ENCODE peak calls at places on chromosome 22, in nine cellular contexts. C is astrocyte, R is ovary, N is stomach, X is PC-3, Y is lung, F is adipocyte, V is Peyer's patch, W is fibroblast of lung. Q is an unnamed sample. For H3K9me3, the result is how much of the 10 kb centered on the place peaks cover.

GRCh38 chr22:28716686-28717085 is 24.9 kb downstream of the CHEK2 start:
- DNase-seq in C (peak), R (no peak), N (no peak), X (no peak), Y (no peak), F (peak), V (no peak), W (peak), Q (no peak)

GRCh38 chr22:50236731-50237409 is 8.0 kb downstream of the TUBGCP6 start:
- DNase-seq in C (no peak), R (no peak), N (no peak), X (peak), Y (no peak), F (peak), V (no peak), W (no peak), Q (no peak)

GRCh38 chr22:38021201-38021600 is 36.0 kb upstream of the PICK1 start:
- DNase-seq in C (no peak), R (no peak), N (no peak), X (no peak), Y (no peak), F (no peak), V (no peak), W (no peak), Q (no peak)

GRCh38 chr22:42299586-42300285 is 29.3 kb upstream of the TCF20 start:
- DNase-seq in C (no peak), R (no peak), N (peak), X (no peak), Y (no peak), F (no peak), V (peak), W (no peak), Q (peak)

GRCh38 chr22:41048791-41049717 is 43.3 kb upstream of the EP300 start:
- DNase-seq in C (peak), R (peak), N (peak), X (no peak), Y (peak), F (peak), V (no peak), W (peak), Q (peak)

GRCh38 chr22:42997577-42997976 is 17.4 kb downstream of the PACSIN2 start:
- DNase-seq in C (no peak), R (no peak), N (no peak), X (no peak), Y (no peak), F (no peak), V (no peak), W (no peak), Q (no peak)

GRCh38 chr22:40678493-40679248 is 613 bp upstream of the MCHR1 start:
- DNase-seq in C (no peak), R (no peak), N (no peak), X (no peak), Y (no peak), F (no peak), V (no peak), W (no peak), Q (no peak)

GRCh38 chr22:44439356-44440223 is 58.4 kb downstream of the RTL6 start:
- DNase-seq in C (no peak), R (no peak), N (no peak), X (no peak), Y (no peak), F (no peak), V (no peak), W (no peak), Q (no peak)

GRCh38 chr22:38272373-38273134 is at the start of gene TMEM184B:
- DNase-seq in C (no peak), R (peak), N (peak), X (peak), Y (peak), F (peak), V (peak), W (peak), Q (peak)

GRCh38 chr22:44369241-44369652 is 56.5 kb upstream of the SHISAL1 start:
- DNase-seq in C (no peak), R (no peak), N (no peak), X (no peak), Y (no peak), F (no peak), V (no peak), W (no peak), Q (peak)

GRCh38 chr22:36015155-36015805 is 13.3 kb downstream of the RBFOX2 start:
- DNase-seq in C (no peak), R (no peak), N (no peak), X (no peak), Y (no peak), F (no peak), V (no peak), W (no peak), Q (no peak)

GRCh38 chr22:20741634-20742581 is 32.0 kb upstream of the SERPIND1 start:
- DNase-seq in C (no peak), R (no peak), N (no peak), X (peak), Y (no peak), F (peak), V (peak), W (peak), Q (no peak)

GRCh38 chr22:17575681-17576080 is 12.4 kb downstream of the SLC25A18 start:
- DNase-seq in C (no peak), R (no peak), N (no peak), X (no peak), Y (no peak), F (no peak), V (no peak), W (no peak), Q (no peak)

GRCh38 chr22:46131151-46131587 is 19.2 kb upstream of the PPARA start:
- DNase-seq in C (no peak), R (no peak), N (no peak), X (no peak), Y (no peak), F (no peak), V (no peak), W (no peak), Q (no peak)

GRCh38 chr22:20992056-20992442 is 9.9 kb downstream of the THAP7 start:
- DNase-seq in C (no peak), R (no peak), N (no peak), X (no peak), Y (no peak), F (no peak), V (no peak), W (no peak), Q (no peak)

GRCh38 chr22:37472418-37473006 is 13.7 kb downstream of the MFNG start:
- DNase-seq in C (no peak), R (no peak), N (peak), X (peak), Y (no peak), F (peak), V (no peak), W (no peak), Q (no peak)

GRCh38 chr22:45878051-45878764 is 98.8 kb downstream of the WNT7B start:
- DNase-seq in C (no peak), R (no peak), N (no peak), X (no peak), Y (no peak), F (no peak), V (no peak), W (no peak), Q (no peak)

GRCh38 chr22:21876486-21877176 is 9.2 kb upstream of the MAPK1 start:
- DNase-seq in C (peak), R (no peak), N (no peak), X (no peak), Y (no peak), F (peak), V (no peak), W (peak), Q (no peak)

GRCh38 chr22:37569009-37569920 is 9.0 kb downstream of the CDC42EP1 start:
- DNase-seq in C (no peak), R (no peak), N (peak), X (no peak), Y (peak), F (no peak), V (no peak), W (no peak), Q (no peak)

GRCh38 chr22:46108564-46109473 is 41.5 kb upstream of the PPARA start:
- DNase-seq in C (peak), R (no peak), N (peak), X (peak), Y (no peak), F (no peak), V (no peak), W (peak), Q (no peak)

GRCh38 chr22:19799322-19800190 is 39.0 kb downstream of the TBX1 start:
- DNase-seq in C (peak), R (no peak), N (no peak), X (no peak), Y (no peak), F (peak), V (no peak), W (peak), Q (peak)

GRCh38 chr22:28864878-28865596 is 18.3 kb upstream of the ZNRF3 start:
- DNase-seq in C (no peak), R (no peak), N (no peak), X (no peak), Y (peak), F (no peak), V (no peak), W (no peak), Q (no peak)

GRCh38 chr22:24184057-24184798 is 2.9 kb downstream of the SUSD2 start:
- DNase-seq in C (no peak), R (no peak), N (no peak), X (no peak), Y (no peak), F (no peak), V (no peak), W (no peak), Q (peak)

GRCh38 chr22:24186892-24187670 is 5.8 kb downstream of the SUSD2 start:
- DNase-seq in C (no peak), R (no peak), N (no peak), X (no peak), Y (no peak), F (no peak), V (no peak), W (no peak), Q (peak)

GRCh38 chr22:24185001-24185500 is 3.8 kb downstream of the SUSD2 start:
- DNase-seq in C (no peak), R (no peak), N (no peak), X (no peak), Y (no peak), F (no peak), V (no peak), W (no peak), Q (peak)

GRCh38 chr22:24186352-24186740 is 5.1 kb downstream of the SUSD2 start:
- DNase-seq in C (no peak), R (no peak), N (no peak), X (no peak), Y (no peak), F (no peak), V (no peak), W (no peak), Q (no peak)

DNA sequence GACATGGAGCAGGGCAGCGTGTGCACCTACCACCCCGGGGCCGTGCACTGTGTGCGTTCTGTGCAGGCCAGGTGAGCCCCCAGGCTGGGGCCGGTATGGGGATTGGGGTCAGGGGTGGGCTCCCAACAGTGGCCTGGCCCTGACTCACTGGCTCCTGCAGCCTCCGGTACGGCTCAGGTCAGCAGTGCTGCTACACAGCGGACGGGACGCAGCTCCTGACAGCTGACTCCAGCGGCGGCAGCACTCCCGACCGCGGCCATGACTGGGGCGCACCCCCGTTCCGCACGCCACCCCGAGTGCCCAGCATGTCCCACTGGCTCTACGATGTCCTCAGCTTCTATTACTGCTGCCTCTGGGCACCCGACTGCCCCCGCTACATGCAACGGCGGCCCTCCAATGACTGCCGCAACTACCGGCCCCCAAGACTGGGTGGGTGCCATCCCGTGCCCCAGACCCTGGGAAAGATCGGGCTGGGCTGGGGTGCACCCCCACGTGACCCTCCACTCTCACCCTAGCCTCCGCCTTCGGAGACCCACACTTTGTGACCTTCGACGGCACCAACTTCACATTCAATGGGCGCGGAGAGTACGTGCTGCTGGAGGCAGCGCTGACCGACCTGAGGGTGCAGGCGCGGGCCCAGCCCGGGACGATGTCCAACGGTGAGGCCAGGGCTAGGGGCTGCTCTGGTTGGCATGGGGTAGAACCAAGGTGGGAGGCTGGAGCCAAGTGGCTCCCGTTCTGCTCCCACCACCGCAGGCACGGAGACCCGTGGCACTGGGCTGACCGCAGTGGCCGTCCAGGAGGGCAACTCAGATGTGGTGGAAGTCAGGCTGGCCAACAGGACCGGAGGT is 4.4 kb downstream of the SUSD2 start:
- DNase-seq in C (no peak), R (no peak), N (no peak), X (no peak), Y (no peak), F (no peak), V (no peak), W (no peak), Q (peak)
- H3K9me3 ChIP-seq in C (under half), R (under half), N (under half), X (under half), Y (under half), F (under half), V (under half), W (under half), Q (under half)

GRCh38 chr22:32685527-32685926 is 116.0 kb upstream of the TIMP3 start:
- DNase-seq in C (no peak), R (no peak), N (no peak), X (no peak), Y (no peak), F (no peak), V (no peak), W (no peak), Q (no peak)
- H3K9me3 ChIP-seq in C (under half), R (under half), N (under half), X (under half), Y (under half), F (under half), V (under half), W (under half), Q (under half)

GRCh38 chr22:48556751-48557150 is 1270.9 kb downstream of the BRD1 start:
- DNase-seq in C (no peak), R (no peak), N (no peak), X (no peak), Y (no peak), F (no peak), V (no peak), W (no peak), Q (no peak)

GRCh38 chr22:48553119-48553518 is 1274.6 kb downstream of the BRD1 start:
- DNase-seq in C (no peak), R (no peak), N (no peak), X (no peak), Y (no peak), F (no peak), V (no peak), W (no peak), Q (no peak)

GRCh38 chr22:48555606-48556005 is 1272.1 kb downstream of the BRD1 start:
- DNase-seq in C (no peak), R (no peak), N (no peak), X (no peak), Y (no peak), F (no peak), V (no peak), W (no peak), Q (no peak)

GRCh38 chr22:48553694-48554308 is 1273.9 kb downstream of the BRD1 start:
- DNase-seq in C (no peak), R (no peak), N (no peak), X (no peak), Y (no peak), F (no peak), V (no peak), W (no peak), Q (no peak)

DNA sequence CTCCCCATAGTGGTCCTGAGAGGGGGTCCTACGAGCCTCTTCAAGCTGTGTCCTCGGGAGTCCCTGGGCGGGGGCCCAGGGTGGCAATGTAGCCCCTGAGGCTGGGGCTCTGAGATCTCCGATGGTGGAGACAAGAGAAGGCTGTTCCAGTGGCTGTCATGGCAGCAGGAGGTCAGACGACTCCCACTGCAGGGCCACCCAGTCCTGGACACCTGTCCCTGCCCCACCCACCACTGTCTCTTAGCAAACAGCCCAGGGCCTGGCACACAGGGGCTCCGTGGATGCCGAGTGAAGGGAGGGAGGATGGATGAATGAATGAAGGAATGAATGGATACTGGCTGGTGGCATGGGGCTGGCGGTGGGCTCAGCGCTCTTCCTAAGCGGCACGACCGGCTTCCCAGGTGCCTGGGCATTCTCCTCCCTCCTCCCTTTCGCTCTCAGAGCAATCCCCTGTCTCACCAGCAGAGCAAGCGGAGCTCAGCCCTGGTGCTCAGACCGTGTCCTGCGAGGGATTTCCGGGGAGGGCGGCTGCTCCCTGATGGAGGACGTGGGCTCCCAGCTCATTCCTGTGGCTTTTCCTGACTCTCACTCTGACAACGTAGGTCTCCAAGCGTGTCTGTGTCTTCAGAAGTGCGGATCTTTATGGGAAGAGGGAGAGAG is 1272.7 kb downstream of the BRD1 start:
- DNase-seq in C (peak), R (no peak), N (no peak), X (peak), Y (no peak), F (no peak), V (no peak), W (peak), Q (no peak)
- H3K9me3 ChIP-seq in C (under half), R (under half), N (under half), X (under half), Y (under half), F (under half), V (under half), W (under half), Q (under half)

GRCh38 chr22:47402876-47403525 is 640.6 kb downstream of the TBC1D22A start:
- DNase-seq in C (no peak), R (no peak), N (no peak), X (no peak), Y (no peak), F (no peak), V (no peak), W (no peak), Q (peak)

GRCh38 chr22:47398921-47399790 is 636.7 kb downstream of the TBC1D22A start:
- DNase-seq in C (no peak), R (no peak), N (no peak), X (no peak), Y (no peak), F (no peak), V (no peak), W (no peak), Q (no peak)

GRCh38 chr22:47400701-47401591 is 638.5 kb downstream of the TBC1D22A start:
- DNase-seq in C (no peak), R (no peak), N (no peak), X (no peak), Y (no peak), F (no peak), V (no peak), W (no peak), Q (peak)

GRCh38 chr22:47401592-47401898 is 639.1 kb downstream of the TBC1D22A start:
- DNase-seq in C (no peak), R (no peak), N (no peak), X (no peak), Y (no peak), F (no peak), V (no peak), W (no peak), Q (peak)

GRCh38 chr22:47401976-47402770 is 639.7 kb downstream of the TBC1D22A start:
- DNase-seq in C (no peak), R (no peak), N (no peak), X (no peak), Y (no peak), F (no peak), V (no peak), W (no peak), Q (no peak)
- H3K9me3 ChIP-seq in C (under half), R (under half), N (under half), X (under half), Y (under half), F (under half), V (under half), W (under half), Q (under half)

GRCh38 chr22:30969532-30970355 is 679 bp downstream of the TUG1 start:
- DNase-seq in C (peak), R (no peak), N (peak), X (peak), Y (peak), F (peak), V (peak), W (peak), Q (peak)
- H3K9me3 ChIP-seq in C (under half), R (under half), N (under half), X (under half), Y (under half), F (under half), V (under half), W (under half), Q (under half)

DNA sequence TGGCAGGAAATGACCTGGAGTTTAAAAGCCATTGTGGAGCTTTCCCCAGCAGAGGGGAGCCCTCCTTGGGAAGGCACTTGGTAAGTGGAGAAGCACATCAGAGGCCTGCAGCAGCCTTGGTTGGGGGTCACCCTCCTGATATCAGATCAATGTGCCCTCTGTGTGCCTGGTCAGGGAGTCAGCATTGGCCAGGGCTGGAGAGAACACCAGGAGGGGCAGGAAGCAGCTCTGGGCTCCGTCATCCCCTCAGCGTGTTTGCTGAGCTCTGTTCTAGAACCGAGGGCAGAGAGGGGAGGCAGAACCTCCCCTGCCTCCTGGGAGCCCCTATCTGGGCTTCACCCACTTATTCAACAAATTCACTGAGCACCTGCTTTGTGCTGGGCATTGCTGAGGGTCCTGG is 846.0 kb downstream of the TBC1D22A start:
- DNase-seq in C (no peak), R (no peak), N (no peak), X (no peak), Y (no peak), F (no peak), V (no peak), W (no peak), Q (peak)
- H3K9me3 ChIP-seq in C (under half), R (under half), N (under half), X (under half), Y (under half), F (under half), V (under half), W (under half), Q (under half)

DNA sequence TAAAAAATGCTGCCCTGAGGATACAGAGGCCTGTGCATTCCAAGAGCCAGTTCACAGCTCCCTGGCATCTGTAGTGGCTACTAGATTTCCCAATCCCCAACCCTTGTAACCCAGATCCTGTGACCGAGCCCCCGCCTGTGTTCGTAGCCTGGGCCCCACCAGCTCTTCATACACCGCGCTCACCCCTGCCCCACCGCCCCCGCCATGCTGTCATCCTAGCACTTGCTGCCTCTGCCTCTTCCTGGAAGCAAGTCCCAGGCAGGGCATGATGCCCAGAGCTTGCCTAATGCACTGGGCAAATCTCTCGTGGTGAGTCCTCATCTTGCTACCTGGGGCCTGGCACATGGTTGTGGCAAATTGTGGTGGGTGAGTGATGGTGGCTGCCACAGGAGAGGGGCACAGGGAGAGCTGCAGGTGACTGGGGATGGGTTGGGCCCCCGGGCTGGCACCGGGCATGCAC is 7.1 kb downstream of the MGAT3 start:
- DNase-seq in C (no peak), R (no peak), N (no peak), X (no peak), Y (peak), F (peak), V (no peak), W (no peak), Q (no peak)
- H3K9me3 ChIP-seq in C (under half), R (under half), N (under half), X (under half), Y (under half), F (under half), V (under half), W (under half), Q (under half)

Q was measured in aorta.